ENCODE peak calls at places on chromosomes 4 and X, in five cellular contexts. A, Z, O, M and G are unnamed samples.
A peak's percentile ranks its signal among the peaks of the same experiment; 100 is the strongest.

GRCh38 chrX:72714471-72714916 is 388 bp upstream of the PHKA1 start:
- DNase-seq in A (peak; percentile 70), Z (peak; percentile 58), O (peak; percentile 13), M (peak; percentile 21), G (no peak)

GRCh38 chrX:54509401-54509800 is 13.4 kb upstream of the FGD1 start:
- DNase-seq in A (no peak), Z (no peak), O (no peak), M (no peak), G (no peak)

GRCh38 chrX:112651766-112652165 is 28.0 kb downstream of the LHFPL1 start:
- DNase-seq in A (no peak), Z (no peak), O (no peak), M (no peak), G (no peak)

GRCh38 chr4:153788064-153788418 is 842 bp downstream of the SFRP2 start:
- DNase-seq in A (no peak), Z (no peak), O (no peak), M (no peak), G (no peak)

GRCh38 chr4:36165256-36166005 is 78.9 kb downstream of the ARAP2 start:
- DNase-seq in A (no peak), Z (no peak), O (no peak), M (no peak), G (no peak)

GRCh38 chrX:44224760-44225159 is 118.7 kb downstream of the EFHC2 start:
- DNase-seq in A (no peak), Z (no peak), O (no peak), M (no peak), G (no peak)

GRCh38 chr4:19850909-19851308 is 400.8 kb upstream of the SLIT2 start:
- DNase-seq in A (peak; percentile 75), Z (no peak), O (no peak), M (no peak), G (no peak)

GRCh38 chr4:169745291-169745690 is 12.5 kb downstream of the HPF1 start:
- DNase-seq in A (peak; percentile 47), Z (no peak), O (no peak), M (no peak), G (no peak)

GRCh38 chr4:48012819-48013218 is 3.7 kb downstream of the CNGA1 start:
- DNase-seq in A (no peak), Z (no peak), O (no peak), M (no peak), G (no peak)

GRCh38 chr4:138967313-138967712 is 48.3 kb upstream of the NOCT start:
- DNase-seq in A (no peak), Z (no peak), O (no peak), M (no peak), G (no peak)

GRCh38 chr4:121950212-121950679 is 1.6 kb downstream of the TRPC3 start:
- DNase-seq in A (peak; percentile 42), Z (peak; percentile 23), O (peak; percentile 95), M (peak; percentile 77), G (no peak)

GRCh38 chr4:38210396-38211114 is 250.4 kb downstream of the PTTG2 start:
- DNase-seq in A (no peak), Z (no peak), O (no peak), M (no peak), G (no peak)

GRCh38 chr4:99201687-99202086 is 17.4 kb downstream of the ADH6 start:
- DNase-seq in A (peak; percentile 18), Z (no peak), O (no peak), M (no peak), G (no peak)

GRCh38 chr4:150332961-150333360 is 249.0 kb upstream of the MAB21L2 start:
- DNase-seq in A (no peak), Z (no peak), O (no peak), M (no peak), G (no peak)

GRCh38 chrX:152901816-152902501 is 4.1 kb downstream of the ZNF185 start:
- DNase-seq in A (no peak), Z (no peak), O (no peak), M (no peak), G (no peak)

GRCh38 chrX:123339201-123339905 is 155.3 kb downstream of the GRIA3 start:
- DNase-seq in A (peak; percentile 51), Z (no peak), O (no peak), M (no peak), G (no peak)

GRCh38 chr4:81166431-81166830 is 48.6 kb downstream of the PRKG2 start:
- DNase-seq in A (peak; percentile 56), Z (peak; percentile 64), O (no peak), M (no peak), G (no peak)

GRCh38 chrX:21487832-21488231 is 113.6 kb downstream of the CNKSR2 start:
- DNase-seq in A (no peak), Z (no peak), O (no peak), M (no peak), G (peak; percentile 43)